ENCODE peak calls at places on chromosomes 4 and X, in five cellular contexts. L is tibial artery, X is IMR-90, B is heart right ventricle, Q is kidney. G is an unnamed sample. For H3K4me1, the result is how much of the 10 kb centered on the place peaks cover.

GRCh38 chr4:126799971-126800722 is 832.6 kb upstream of the INTU start:
- DNase-seq in L (no peak), X (peak), B (no peak), Q (no peak), G (no peak)

GRCh38 chr4:11650801-11651596 is 222.3 kb upstream of the HS3ST1 start:
- DNase-seq in L (no peak), X (peak), B (no peak), Q (no peak), G (peak)

GRCh38 chrX:47577424-47577823 is 4.8 kb upstream of the TIMP1 start:
- DNase-seq in L (no peak), X (no peak), B (no peak), Q (no peak), G (no peak)

GRCh38 chr4:169612869-169613859 is 781 bp upstream of the NEK1 start:
- DNase-seq in L (peak), X (peak), B (peak), Q (peak), G (peak)

GRCh38 chr4:54767376-54767775 is 109.6 kb downstream of the KIT start:
- DNase-seq in L (no peak), X (no peak), B (no peak), Q (no peak), G (no peak)

GRCh38 chr4:73853246-73853704 is at the start of gene PF4V1:
- DNase-seq in L (no peak), X (no peak), B (no peak), Q (peak), G (peak)

GRCh38 chrX:11446951-11447350 is 153.7 kb downstream of the AMELX start:
- DNase-seq in L (no peak), X (peak), B (no peak), Q (no peak), G (no peak)

GRCh38 chr4:31084806-31085416 is 364.7 kb downstream of the PCDH7 start:
- DNase-seq in L (no peak), X (no peak), B (no peak), Q (no peak), G (no peak)

GRCh38 chrX:46572295-46572936 is 1.1 kb upstream of the CHST7 start:
- DNase-seq in L (no peak), X (no peak), B (no peak), Q (no peak), G (no peak)

GRCh38 chr4:151644625-151645024 is 116.2 kb downstream of the GATB start:
- DNase-seq in L (no peak), X (no peak), B (no peak), Q (no peak), G (no peak)

GRCh38 chr4:108168672-108169562 is at the start of gene LEF1:
- DNase-seq in L (no peak), X (peak), B (no peak), Q (peak), G (peak)

GRCh38 chr4:85854543-85854942 is 379.6 kb downstream of the ARHGAP24 start:
- DNase-seq in L (no peak), X (no peak), B (peak), Q (no peak), G (no peak)

GRCh38 chr4:84298023-84298718 is 200.9 kb downstream of the NKX6-1 start:
- DNase-seq in L (no peak), X (no peak), B (no peak), Q (no peak), G (no peak)

GRCh38 chr4:108592674-108592986 is 27.7 kb upstream of the RPL34 start:
- DNase-seq in L (no peak), X (no peak), B (no peak), Q (no peak), G (no peak)

GRCh38 chr4:139454111-139454600 is at the start of gene RAB33B:
- DNase-seq in L (peak), X (peak), B (no peak), Q (no peak), G (no peak)

GRCh38 chr4:77010841-77011354 is 61.3 kb downstream of the SEPTIN11 start:
- DNase-seq in L (no peak), X (peak), B (no peak), Q (no peak), G (no peak)

GRCh38 chrX:73765776-73766465 is 202.9 kb downstream of the CHIC1 start:
- DNase-seq in L (no peak), X (no peak), B (no peak), Q (no peak), G (no peak)

GRCh38 chr4:164937576-164938270 is 39.7 kb downstream of the TRIM61 start:
- DNase-seq in L (no peak), X (peak), B (no peak), Q (no peak), G (no peak)

GRCh38 chrX:152658302-152658701 is 20.6 kb downstream of the GABRQ start:
- DNase-seq in L (no peak), X (no peak), B (no peak), Q (no peak), G (no peak)

GRCh38 chr4:185681604-185682003 is 130.4 kb downstream of the SORBS2 start:
- DNase-seq in L (no peak), X (no peak), B (no peak), Q (no peak), G (no peak)

GRCh38 chr4:186781032-186781917 is 57.6 kb upstream of the FAT1 start:
- DNase-seq in L (no peak), X (peak), B (no peak), Q (no peak), G (no peak)

GRCh38 chr4:133059117-133059516 is 90.0 kb upstream of the PCDH10 start:
- DNase-seq in L (no peak), X (no peak), B (no peak), Q (no peak), G (no peak)

GRCh38 chrX:138026211-138026610 is 460.3 kb downstream of the ZIC3 start:
- DNase-seq in L (no peak), X (no peak), B (no peak), Q (no peak), G (no peak)

DNA sequence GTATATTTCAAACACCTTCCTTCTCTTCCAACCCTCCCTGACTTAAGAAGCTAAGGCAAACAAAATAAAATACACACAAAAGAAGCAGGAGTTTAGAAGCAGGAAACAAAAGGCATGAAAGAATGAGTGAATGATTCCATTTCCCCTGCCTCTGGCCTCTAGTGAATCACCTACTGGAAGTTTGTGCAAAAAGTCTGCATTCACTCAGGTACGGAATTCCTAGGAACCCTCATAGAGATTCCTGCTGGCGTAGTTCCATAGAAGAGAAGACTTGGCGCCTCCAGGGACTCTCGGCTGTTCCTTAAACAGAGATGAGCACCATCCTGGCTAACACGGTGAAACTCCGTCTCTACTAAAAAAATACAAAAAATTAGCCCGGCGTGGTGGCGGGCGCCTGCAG is 125.9 kb upstream of the TBL1X start:
- DNase-seq in L (no peak), X (no peak), B (no peak), Q (no peak), G (no peak)
- H3K4me1 ChIP-seq in L (under half), X (under half), B (under half), Q (under half), G (under half)

DNA sequence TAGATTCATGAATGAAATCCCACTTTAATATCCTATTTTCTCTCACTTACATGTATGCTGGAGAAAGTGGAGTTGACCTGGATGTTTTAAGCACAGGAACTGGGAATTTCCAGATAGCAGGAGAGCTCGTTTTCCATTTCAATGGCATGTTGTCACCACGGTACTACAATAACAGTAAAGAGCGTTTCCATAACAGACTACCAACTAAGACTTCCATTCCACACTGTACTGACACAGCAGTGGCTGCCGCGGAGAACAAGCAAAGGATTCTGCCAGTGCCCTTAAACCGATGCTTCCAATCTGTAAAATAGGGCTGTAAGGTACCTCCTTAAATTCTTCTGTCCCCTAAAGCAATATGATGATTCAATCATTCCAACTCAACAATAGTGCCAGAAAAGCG is 143.9 kb downstream of the KLHL13 start:
- DNase-seq in L (no peak), X (peak), B (peak), Q (no peak), G (no peak)
- H3K4me3 ChIP-seq in L (no peak), X (peak), B (peak), Q (no peak), G (no peak)

DNA sequence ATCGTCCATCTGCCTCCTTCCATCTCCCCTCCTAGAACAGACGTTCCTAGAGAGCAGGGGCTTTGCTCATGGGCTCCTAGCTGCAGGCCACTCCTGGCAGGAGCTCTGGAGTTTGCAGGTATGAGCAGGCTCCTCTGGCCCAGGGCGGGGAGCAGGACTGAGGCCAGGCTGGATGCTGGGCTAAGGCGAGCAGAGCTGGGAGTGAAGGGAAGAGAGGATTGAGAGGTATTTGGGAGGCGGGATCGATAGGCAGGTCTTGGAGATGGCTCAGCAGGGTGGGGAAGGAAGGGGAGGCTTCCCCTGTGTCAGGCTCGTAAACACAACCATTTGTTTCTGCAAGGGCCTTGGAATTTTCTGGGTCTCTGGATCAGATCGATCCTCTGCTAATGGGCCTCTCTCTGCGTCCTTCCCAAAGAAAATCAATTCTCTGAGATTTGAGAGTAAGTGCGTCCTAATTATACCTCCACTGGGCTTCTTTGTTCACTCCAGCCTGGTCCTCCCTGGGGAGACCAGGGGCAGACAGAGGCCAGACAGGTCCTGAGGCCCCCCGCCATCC is 94.7 kb upstream of the PSAPL1 start:
- DNase-seq in L (no peak), X (no peak), B (no peak), Q (no peak), G (no peak)
- TF ChIP-seq CTCF in L (no peak), X (no peak), B (no peak), Q (no peak), G (no peak)

GRCh38 chrX:112048707-112049106 is 33.9 kb downstream of the TRPC5 start:
- DNase-seq in L (no peak), X (no peak), B (no peak), Q (no peak), G (no peak)
- H3K4me1 ChIP-seq in L (under half), X (under half), B (under half), Q (under half), G (under half)

GRCh38 chrX:15269618-15270521 is at the start of gene ASB9:
- DNase-seq in L (peak), X (peak), B (peak), Q (peak), G (peak)
- H3K4me3 ChIP-seq in L (no peak), X (no peak), B (peak), Q (peak), G (no peak)

GRCh38 chrX:134375691-134376090 is 84.3 kb upstream of the HPRT1 start:
- DNase-seq in L (no peak), X (no peak), B (no peak), Q (no peak), G (no peak)

GRCh38 chrX:134374294-134374693 is 85.7 kb upstream of the HPRT1 start:
- DNase-seq in L (no peak), X (no peak), B (no peak), Q (no peak), G (no peak)

GRCh38 chrX:134373736-134374135 is 86.2 kb upstream of the HPRT1 start:
- DNase-seq in L (no peak), X (no peak), B (no peak), Q (no peak), G (no peak)

GRCh38 chrX:134374910-134375309 is 85.1 kb upstream of the HPRT1 start:
- DNase-seq in L (no peak), X (no peak), B (no peak), Q (no peak), G (no peak)

GRCh38 chrX:134377537-134377936 is 82.4 kb upstream of the HPRT1 start:
- DNase-seq in L (no peak), X (peak), B (peak), Q (no peak), G (no peak)
- TF ChIP-seq CTCF in L (no peak), X (peak), B (no peak), Q (peak), G (no peak)

GRCh38 chr4:88597970-88598369 is 5.7 kb downstream of the HERC3 start:
- DNase-seq in L (no peak), X (no peak), B (no peak), Q (no peak), G (no peak)

GRCh38 chr4:88599714-88600113 is 7.4 kb downstream of the HERC3 start:
- DNase-seq in L (no peak), X (no peak), B (no peak), Q (no peak), G (no peak)

GRCh38 chr4:88604978-88605678 is 12.8 kb downstream of the HERC3 start:
- DNase-seq in L (no peak), X (no peak), B (no peak), Q (no peak), G (no peak)

GRCh38 chr4:88600129-88600849 is 8.0 kb downstream of the HERC3 start:
- DNase-seq in L (no peak), X (peak), B (no peak), Q (no peak), G (no peak)

GRCh38 chr4:88599298-88599697 is 7.0 kb downstream of the HERC3 start:
- DNase-seq in L (no peak), X (peak), B (no peak), Q (no peak), G (no peak)
- H3K4me1 ChIP-seq in L (under half), X (under half), B (half or more), Q (under half), G (under half)

DNA sequence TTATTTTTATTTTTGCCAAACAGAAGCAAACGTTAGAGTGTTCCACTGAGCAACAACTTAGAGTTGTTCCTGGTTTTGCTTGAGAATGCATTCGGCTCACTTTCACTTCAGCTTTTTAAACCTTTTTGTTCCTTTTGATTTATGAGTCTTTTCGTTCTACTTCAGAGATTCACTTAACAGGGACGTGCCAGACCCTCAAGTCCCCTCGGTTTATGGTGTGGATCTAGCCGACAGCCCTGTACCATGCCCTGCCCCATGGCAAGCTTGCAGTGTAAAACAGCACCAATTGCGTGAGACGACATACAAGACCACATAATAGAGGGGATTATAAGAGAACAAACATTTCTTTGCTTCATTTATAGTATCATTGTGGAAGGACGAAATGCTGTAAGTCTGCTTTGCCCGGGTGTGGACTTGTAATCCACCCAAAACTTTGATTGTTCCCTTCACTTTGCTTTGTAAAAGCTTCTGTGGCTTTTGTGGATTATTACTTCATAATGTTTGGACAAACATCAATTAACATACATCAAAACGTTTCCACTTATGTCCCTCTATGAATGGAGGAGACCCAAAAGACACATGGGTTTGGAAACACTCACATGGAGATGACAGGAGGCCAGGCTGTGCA is 415.3 kb downstream of the SPRY1 start:
- DNase-seq in L (no peak), X (no peak), B (no peak), Q (no peak), G (no peak)
- H3K4me3 ChIP-seq in L (no peak), X (no peak), B (no peak), Q (peak), G (no peak)

G was measured in pancreas.